ENCODE peak calls at places on chromosomes 7 and 10, in four cellular contexts. K is SK-N-SH; H is IMR-90; X is CD8-positive, alpha-beta memory T cell. D is an unnamed sample.

GRCh38 chr7:143884978-143885559 is 16.9 kb downstream of the TCAF1 start:
- DNase-seq in K (peak; percentile 97), H (peak; percentile 72), X (no peak), D (no peak)

GRCh38 chr7:35524112-35524804 is 170.7 kb downstream of the HERPUD2 start:
- DNase-seq in K (no peak), H (no peak), X (no peak), D (no peak)

GRCh38 chr7:116884691-116885090 is 22.3 kb downstream of the CAPZA2 start:
- DNase-seq in K (no peak), H (no peak), X (no peak), D (no peak)

GRCh38 chr7:79211724-79212123 is 241.7 kb downstream of the MAGI2 start:
- DNase-seq in K (no peak), H (peak; percentile 26), X (no peak), D (peak; percentile 22)

GRCh38 chr7:155291045-155291530 is 6.6 kb upstream of the INSIG1 start:
- DNase-seq in K (no peak), H (peak; percentile 66), X (no peak), D (no peak)

GRCh38 chr7:117110480-117111315 is 157.4 kb downstream of the ST7 start:
- DNase-seq in K (peak; percentile 80), H (no peak), X (peak; percentile 29), D (no peak)

GRCh38 chr10:6173203-6173602 is 29.5 kb upstream of the PFKFB3 start:
- DNase-seq in K (no peak), H (no peak), X (peak; percentile 58), D (no peak)

GRCh38 chr7:159033956-159034938 is 110.4 kb downstream of the VIPR2 start:
- DNase-seq in K (no peak), H (no peak), X (no peak), D (no peak)

GRCh38 chr7:51162724-51163329 is 153.8 kb downstream of the COBL start:
- DNase-seq in K (peak; percentile 64), H (peak; percentile 75), X (peak; percentile 18), D (peak; percentile 20)

GRCh38 chr10:101014230-101014884 is 14.7 kb downstream of the LZTS2 start:
- DNase-seq in K (peak; percentile 85), H (peak; percentile 56), X (peak; percentile 65), D (no peak)

GRCh38 chr10:30553625-30554442 is 75.7 kb downstream of the LYZL2 start:
- DNase-seq in K (no peak), H (peak; percentile 11), X (no peak), D (no peak)

GRCh38 chr10:71684356-71685173 is 35.0 kb downstream of the C10orf105 start:
- DNase-seq in K (no peak), H (no peak), X (no peak), D (no peak)

GRCh38 chr10:21769041-21769440 is 234.5 kb downstream of the DNAJC1 start:
- DNase-seq in K (no peak), H (no peak), X (no peak), D (no peak)

GRCh38 chr7:80288175-80289122 is 153.8 kb downstream of the GNAI1 start:
- DNase-seq in K (no peak), H (peak; percentile 84), X (no peak), D (no peak)

GRCh38 chr7:35758421-35758820 is 42.4 kb upstream of the SEPTIN7 start:
- DNase-seq in K (peak; percentile 53), H (no peak), X (peak; percentile 5), D (no peak)

GRCh38 chr7:141950796-141951195 is 4.0 kb upstream of the CLEC5A start:
- DNase-seq in K (no peak), H (no peak), X (no peak), D (no peak)

GRCh38 chr10:6164271-6165095 is 38.2 kb upstream of the PFKFB3 start:
- DNase-seq in K (no peak), H (no peak), X (no peak), D (no peak)

GRCh38 chr10:18231480-18231879 is 91.3 kb downstream of the CACNB2 start:
- DNase-seq in K (no peak), H (no peak), X (no peak), D (no peak)

GRCh38 chr7:23343806-23344500 is 44.8 kb downstream of the MALSU1 start:
- DNase-seq in K (no peak), H (peak; percentile 67), X (no peak), D (no peak)

GRCh38 chr10:121813211-121813812 is 114.5 kb downstream of the ATE1 start:
- DNase-seq in K (no peak), H (peak; percentile 49), X (no peak), D (no peak)

GRCh38 chr7:159020987-159021386 is 123.7 kb downstream of the VIPR2 start:
- DNase-seq in K (no peak), H (no peak), X (no peak), D (no peak)

GRCh38 chr10:46270086-46270811 is 16.5 kb upstream of the ANTXRL start:
- DNase-seq in K (no peak), H (no peak), X (no peak), D (no peak)

GRCh38 chr7:92762853-92763252 is 73.5 kb downstream of the CDK6 start:
- DNase-seq in K (no peak), H (no peak), X (no peak), D (no peak)

DNA sequence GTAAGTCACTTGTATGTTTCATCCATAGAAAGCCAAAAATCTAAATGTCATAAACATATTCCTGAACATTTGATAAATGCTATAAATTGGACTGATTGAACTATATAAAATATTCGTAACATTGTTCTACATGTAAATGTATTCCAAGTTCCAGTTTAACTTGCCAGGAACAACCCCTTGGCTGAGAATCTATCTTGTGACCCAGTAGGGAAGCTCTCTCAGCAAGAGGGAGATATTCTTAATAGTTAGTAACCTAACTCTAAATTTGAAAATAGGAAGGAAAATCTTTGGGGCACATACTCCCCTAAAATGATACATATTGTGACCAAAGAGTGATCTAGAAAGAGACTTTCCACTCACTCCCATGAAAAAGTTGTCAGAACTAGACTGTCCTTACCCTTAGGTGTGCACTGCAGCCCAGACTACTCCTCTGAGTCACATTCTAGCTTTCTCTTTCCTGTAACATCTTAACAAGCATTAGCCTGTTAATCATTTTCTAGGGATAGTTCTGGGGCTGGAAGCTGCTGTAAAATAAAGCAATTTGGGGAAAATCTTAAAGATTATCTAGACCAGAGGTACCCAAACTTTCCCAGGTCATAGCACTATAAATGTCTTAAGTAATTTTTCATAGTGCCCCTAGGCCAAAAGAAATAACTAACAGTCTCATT is 73.7 kb upstream of the SKAP2 start:
- DNase-seq in K (no peak), H (no peak), X (no peak), D (no peak)
- H3K27ac ChIP-seq in K (no peak overlapping the region), H (no peak overlapping the region), X (no peak overlapping the region), D (peak overlapping the region; percentile 1)

DNA sequence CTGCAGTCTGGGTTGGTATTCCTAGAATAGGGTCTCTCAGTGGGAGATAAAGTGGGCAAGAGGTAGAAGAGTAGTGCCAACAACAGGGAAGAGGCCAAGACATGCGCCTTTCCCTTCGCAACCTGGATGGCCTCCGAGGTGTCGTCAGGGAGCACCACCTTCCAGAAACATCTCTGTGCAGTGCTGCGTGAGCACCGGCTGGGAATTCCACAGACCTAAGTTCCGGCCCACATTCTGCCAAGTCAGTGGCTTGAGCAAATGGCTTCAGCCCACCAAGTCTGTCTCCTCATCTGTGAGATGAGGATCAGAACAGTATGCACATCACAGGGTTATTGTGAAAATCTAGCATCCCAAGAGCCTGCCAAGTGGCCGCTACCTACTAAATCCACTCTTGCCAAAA is 40.6 kb downstream of the CCDC3 start:
- DNase-seq in K (no peak), H (no peak), X (no peak), D (no peak)
- H3K27ac ChIP-seq in K (no peak overlapping the region), H (no peak overlapping the region), X (no peak overlapping the region), D (no peak overlapping the region)

GRCh38 chr7:139658919-139659675 is 118.7 kb downstream of the HIPK2 start:
- DNase-seq in K (no peak), H (no peak), X (no peak), D (no peak)
- H3K27ac ChIP-seq in K (no peak overlapping the region), H (no peak overlapping the region), X (no peak overlapping the region), D (no peak overlapping the region)

GRCh38 chr10:58660577-58661255 is 148.0 kb downstream of the BICC1 start:
- DNase-seq in K (no peak), H (no peak), X (no peak), D (no peak)

GRCh38 chr10:58662314-58662713 is 149.6 kb downstream of the BICC1 start:
- DNase-seq in K (no peak), H (peak; percentile 94), X (no peak), D (peak; percentile 72)

GRCh38 chr10:58661902-58662301 is 149.2 kb downstream of the BICC1 start:
- DNase-seq in K (no peak), H (no peak), X (no peak), D (no peak)

GRCh38 chr10:58665361-58665760 is 152.7 kb downstream of the BICC1 start:
- DNase-seq in K (no peak), H (no peak), X (no peak), D (no peak)

DNA sequence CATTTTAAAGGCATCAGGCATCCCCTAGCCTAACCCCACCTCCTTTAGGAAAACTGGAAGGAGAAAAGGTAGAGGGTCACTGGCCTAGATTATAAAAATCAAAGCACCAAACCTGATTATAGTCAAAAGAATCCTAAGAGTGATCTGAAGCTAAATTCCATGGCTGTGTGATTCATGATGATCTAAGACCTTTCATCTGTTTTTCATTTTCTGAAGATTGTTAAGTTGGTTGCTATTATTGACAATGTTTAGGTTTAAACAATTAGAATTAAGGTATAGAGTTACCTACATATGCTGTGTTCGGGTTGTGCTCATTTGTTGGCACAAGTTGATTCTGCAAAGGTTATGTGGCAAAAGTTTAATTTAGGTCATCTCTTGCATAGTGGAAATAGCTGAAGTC is 148.7 kb downstream of the BICC1 start:
- DNase-seq in K (no peak), H (peak; percentile 77), X (no peak), D (no peak)
- H3K27ac ChIP-seq in K (peak overlapping the region; percentile 88), H (no peak overlapping the region), X (no peak overlapping the region), D (peak overlapping the region; percentile 51)

DNA sequence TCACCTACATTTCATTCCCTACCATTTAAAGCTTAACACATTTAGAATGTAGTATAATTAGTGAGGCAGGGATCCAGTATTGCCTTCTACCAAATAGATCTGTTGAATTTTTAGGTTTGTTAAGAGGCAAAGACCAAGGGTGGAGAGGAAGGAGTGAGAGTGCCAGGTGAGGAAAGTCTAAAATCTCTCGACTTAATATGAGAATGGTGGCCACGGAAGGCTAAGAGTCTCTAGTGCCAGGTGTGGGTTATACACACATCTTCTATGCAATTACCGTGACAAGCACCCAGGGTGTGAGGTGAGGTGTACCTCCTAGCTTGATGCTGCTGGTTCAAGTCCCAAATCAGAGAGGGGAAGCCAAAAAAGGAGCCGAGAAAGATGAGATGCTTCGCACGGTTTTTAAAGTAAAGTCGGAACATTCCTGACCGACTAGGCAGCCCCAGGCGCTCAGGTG is 439 bp downstream of the IQUB start:
- DNase-seq in K (no peak), H (no peak), X (no peak), D (no peak)
- H3K27ac ChIP-seq in K (peak overlapping the region; percentile 48), H (no peak overlapping the region), X (peak overlapping the region; percentile 32), D (peak overlapping the region; percentile 73)

GRCh38 chr10:122980209-122981065 is at the start of gene PSTK:
- DNase-seq in K (peak; percentile 97), H (peak; percentile 92), X (peak; percentile 91), D (peak; percentile 50)
- H3K27ac ChIP-seq in K (peak within 1 kb of the TSS; percentile 86), H (peak within 1 kb of the TSS; percentile 90), X (peak within 1 kb of the TSS; percentile 91), D (peak within 1 kb of the TSS; percentile 82)

DNA sequence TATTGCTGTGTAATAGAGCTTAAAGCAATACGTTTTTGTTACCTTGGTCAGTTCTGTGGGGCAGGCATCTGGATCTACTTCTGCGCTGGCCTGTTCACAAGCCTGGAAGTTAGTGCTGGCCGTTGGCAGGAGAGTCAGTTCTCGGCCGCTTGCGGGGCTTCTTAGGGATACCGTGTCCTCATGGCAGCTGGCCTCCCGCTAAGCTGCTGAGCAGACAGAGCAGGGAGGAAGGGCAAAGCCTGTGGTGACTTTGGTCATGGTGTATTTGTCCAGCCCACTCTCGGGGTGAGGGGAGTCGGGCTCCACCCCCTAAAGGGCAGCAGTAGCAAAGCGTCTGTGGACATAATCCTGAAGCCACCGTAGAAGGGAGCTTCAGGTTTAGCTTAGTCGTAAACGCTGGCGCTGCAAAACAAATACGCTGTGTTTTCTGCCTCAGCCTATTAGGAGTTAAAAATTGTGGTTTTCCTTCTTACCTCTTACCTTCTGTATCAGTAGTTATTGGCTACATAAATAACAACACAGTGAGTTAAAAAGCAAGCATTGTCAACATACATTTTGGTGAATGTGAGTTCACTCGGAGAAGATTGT is 12.2 kb downstream of the UBE3C start:
- DNase-seq in K (peak; percentile 76), H (peak; percentile 41), X (no peak), D (no peak)
- H3K27ac ChIP-seq in K (no peak overlapping the region), H (no peak overlapping the region), X (no peak overlapping the region), D (no peak overlapping the region)